ENCODE peak calls at places on chromosome 11, in five cellular contexts. Y is choroid plexus epithelial cell, P is cardiac fibroblast, Q is fibroblast of pulmonary artery, L is uterus. H is an unnamed sample.

GRCh38 chr11:34915136-34916013 is 804 bp downstream of the APIP start:
- DNase-seq in Y (peak; percentile 57), L (no peak), P (peak; percentile 47), Q (peak; percentile 51), H (no peak)

GRCh38 chr11:47178305-47178704 is 1.6 kb upstream of the ARFGAP2 start:
- DNase-seq in Q (no peak), Y (no peak), L (no peak), P (no peak), H (no peak)

GRCh38 chr11:103608566-103608965 is 427.9 kb upstream of the DDI1 start:
- DNase-seq in Q (peak; percentile 47), L (no peak), P (peak; percentile 84), Y (peak; percentile 66), H (no peak)

GRCh38 chr11:73431431-73431830 is 55.2 kb downstream of the RELT start:
- DNase-seq in Y (no peak), L (no peak), P (no peak), Q (no peak), H (no peak)

GRCh38 chr11:71286701-71287643 is 34.6 kb upstream of the SHANK2 start:
- DNase-seq in L (no peak), Y (peak; percentile 61), Q (peak; percentile 62), P (peak; percentile 89), H (no peak)

GRCh38 chr11:91932151-91932821 is 292.3 kb upstream of the FAT3 start:
- DNase-seq in L (peak; percentile 15), P (no peak), Y (no peak), Q (no peak), H (no peak)

GRCh38 chr11:80815752-80816453 is 1375.1 kb upstream of the TENM4 start:
- DNase-seq in P (peak; percentile 29), Y (peak; percentile 5), L (no peak), Q (peak; percentile 4), H (no peak)

GRCh38 chr11:89168396-89168795 is 9.3 kb upstream of the TYR start:
- DNase-seq in Y (no peak), L (no peak), P (no peak), Q (peak; percentile 3), H (no peak)

GRCh38 chr11:79229047-79229446 is 211.8 kb downstream of the TENM4 start:
- DNase-seq in Q (no peak), L (no peak), Y (no peak), P (no peak), H (no peak)

GRCh38 chr11:74462009-74462408 is 5.3 kb downstream of the KCNE3 start:
- DNase-seq in Y (peak; percentile 78), L (peak; percentile 80), Q (peak; percentile 85), P (peak; percentile 46), H (peak; percentile 16)

GRCh38 chr11:78099671-78100070 is 20.0 kb upstream of the NDUFC2 start:
- DNase-seq in Q (no peak), Y (no peak), L (no peak), P (no peak), H (no peak)

GRCh38 chr11:88103337-88104206 is 71.7 kb downstream of the RAB38 start:
- DNase-seq in P (peak; percentile 81), L (no peak), Y (peak; percentile 83), Q (peak; percentile 73), H (no peak)

GRCh38 chr11:112797653-112798293 is 163.4 kb upstream of the NCAM1 start:
- DNase-seq in Y (peak; percentile 64), P (peak; percentile 51), Q (peak; percentile 62), L (no peak), H (no peak)

GRCh38 chr11:75193711-75194110 is 42.8 kb downstream of the SLCO2B1 start:
- DNase-seq in Q (no peak), Y (no peak), L (no peak), P (no peak), H (no peak)

GRCh38 chr11:114354076-114354475 is 46.2 kb downstream of the C11orf71 start:
- DNase-seq in L (no peak), P (peak; percentile 96), Y (peak; percentile 98), Q (peak; percentile 87), H (no peak)

GRCh38 chr11:86167499-86168161 is 76.9 kb upstream of the EED start:
- DNase-seq in L (no peak), P (peak; percentile 67), Q (peak; percentile 73), Y (peak; percentile 54), H (no peak)

GRCh38 chr11:18540207-18541009 is 13.7 kb upstream of the TSG101 start:
- DNase-seq in P (peak; percentile 41), Y (peak; percentile 58), Q (peak; percentile 41), L (no peak), H (no peak)

GRCh38 chr11:17294033-17294432 is 17.5 kb downstream of the NUCB2 start:
- DNase-seq in Q (no peak), L (no peak), Y (no peak), P (no peak), H (no peak)

GRCh38 chr11:104876838-104877500 is 21.3 kb downstream of the CASP12 start:
- DNase-seq in Q (no peak), Y (no peak), L (no peak), P (no peak), H (no peak)

GRCh38 chr11:78336877-78337553 is 80.6 kb downstream of the GAB2 start:
- DNase-seq in P (no peak), Q (no peak), Y (no peak), L (no peak), H (no peak)

GRCh38 chr11:115104851-115105453 is 399.3 kb downstream of the CADM1 start:
- DNase-seq in L (no peak), Q (no peak), P (no peak), Y (no peak), H (no peak)

GRCh38 chr11:810040-810567 is 337 bp downstream of the RPLP2 start:
- DNase-seq in Q (no peak), L (no peak), P (no peak), Y (no peak), H (no peak)

GRCh38 chr11:6099577-6099976 is 7.9 kb upstream of the OR56B4 start:
- DNase-seq in Y (no peak), P (no peak), Q (no peak), L (no peak), H (no peak)

GRCh38 chr11:62108017-62108750 is 15.6 kb upstream of the INCENP start:
- DNase-seq in Q (peak; percentile 85), L (no peak), Y (peak; percentile 86), P (peak; percentile 86), H (no peak)

GRCh38 chr11:11946878-11947277 is 61.5 kb downstream of the DKK3 start:
- DNase-seq in Y (no peak), P (no peak), L (no peak), Q (no peak), H (no peak)

GRCh38 chr11:98194611-98195010 is 826.1 kb upstream of the CNTN5 start:
- DNase-seq in L (no peak), Q (no peak), Y (peak; percentile 16), P (peak; percentile 25), H (no peak)

DNA sequence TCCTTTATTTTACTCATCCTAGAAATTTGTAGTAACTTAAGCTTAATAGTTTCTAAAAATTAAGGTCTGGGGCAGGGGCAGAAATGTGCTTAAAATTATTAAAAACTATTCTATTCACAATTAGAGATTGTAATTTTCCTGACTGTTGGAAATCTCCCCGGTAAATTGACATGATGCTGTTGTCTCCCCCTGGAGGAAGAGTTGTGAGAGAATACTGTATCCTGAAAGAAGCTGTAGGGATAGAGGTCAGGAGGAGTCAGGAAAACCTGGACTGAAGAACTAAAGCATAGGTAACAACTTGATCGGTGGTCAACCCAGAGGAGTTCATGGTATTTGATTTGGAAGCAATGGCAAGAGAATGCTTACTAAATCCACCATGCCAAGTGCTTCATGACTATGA is 16.2 kb upstream of the ESAM start:
- DNase-seq in P (no peak), L (no peak), Q (no peak), Y (no peak), H (no peak)
- TF ChIP-seq CTCF in P (peak; percentile 27), L (no peak), Q (peak; percentile 29), Y (peak; percentile 43), H (no peak)

DNA sequence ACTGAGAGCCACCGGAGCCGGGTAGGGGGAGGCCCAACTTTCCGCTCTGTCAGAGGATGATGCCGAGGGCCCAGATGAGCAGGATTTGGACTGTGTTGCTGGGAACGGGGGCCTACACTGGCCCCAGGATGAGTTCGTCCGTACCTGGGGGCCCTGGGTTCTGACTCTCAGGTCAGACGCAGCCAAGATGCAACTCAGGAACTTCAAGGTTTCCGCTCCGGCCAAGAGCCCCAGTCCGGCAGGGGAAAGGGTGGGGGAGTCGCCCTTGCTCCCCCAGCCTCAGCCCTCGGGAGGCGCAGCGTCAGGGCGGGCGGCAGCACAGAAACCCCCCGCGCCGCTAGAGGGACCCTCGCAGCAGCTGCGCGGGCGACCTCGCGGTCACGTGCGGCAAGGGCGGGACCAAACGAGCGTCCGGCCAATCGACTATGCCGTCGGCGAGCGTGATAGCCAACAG is 241 bp upstream of the ARL2 start:
- DNase-seq in L (peak; percentile 93), P (peak; percentile 88), Q (peak; percentile 89), Y (peak; percentile 90), H (peak; percentile 53)
- TF ChIP-seq CTCF in L (peak; percentile 44), P (no peak), Q (no peak), Y (no peak), H (no peak)

GRCh38 chr11:31823372-31824371 is 12.6 kb upstream of the PAX6 start:
- DNase-seq in L (no peak), Y (no peak), P (no peak), Q (no peak), H (no peak)

GRCh38 chr11:31825453-31826391 is 14.6 kb upstream of the PAX6 start:
- DNase-seq in L (no peak), Y (no peak), Q (no peak), P (no peak), H (no peak)

GRCh38 chr11:31826530-31827438 is 15.7 kb upstream of the PAX6 start:
- DNase-seq in L (no peak), Y (no peak), Q (no peak), P (no peak), H (no peak)

GRCh38 chr11:31822604-31823371 is 11.7 kb upstream of the PAX6 start:
- DNase-seq in L (no peak), Q (no peak), P (no peak), Y (no peak), H (no peak)

DNA sequence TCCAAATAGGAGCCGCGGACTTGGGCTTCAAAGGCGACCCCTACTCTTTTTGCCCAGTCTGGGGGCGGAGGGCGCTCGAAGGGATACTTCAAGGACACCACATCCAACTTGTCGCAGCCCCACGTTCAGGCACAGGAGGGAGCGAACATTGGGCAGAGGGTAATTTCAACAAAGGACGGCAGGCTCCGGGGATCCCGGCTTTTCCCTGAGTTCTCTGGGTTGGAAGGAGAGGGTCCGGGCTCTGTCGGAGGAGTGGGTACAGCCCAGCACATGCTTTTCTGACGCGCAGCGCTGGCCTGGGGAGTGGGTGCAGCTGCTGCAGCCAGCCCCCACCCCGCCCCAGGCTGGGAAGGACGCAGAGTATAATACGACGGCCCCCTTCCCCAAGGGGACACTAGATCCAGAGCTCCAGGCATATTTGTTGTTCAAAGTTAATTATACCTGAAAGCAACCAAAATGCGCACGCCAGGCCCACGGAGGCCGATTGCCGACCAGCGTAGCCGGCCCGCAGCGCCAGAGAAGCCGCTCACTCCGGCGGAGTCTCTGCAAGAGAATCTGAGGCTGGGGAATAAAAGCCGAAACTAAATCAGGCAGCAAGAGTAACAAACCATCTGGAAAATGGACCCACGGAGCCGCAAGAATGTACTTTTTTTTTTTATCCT is 13.8 kb upstream of the PAX6 start:
- DNase-seq in Q (no peak), P (no peak), Y (no peak), L (no peak), H (no peak)
- TF ChIP-seq CTCF in Q (no peak), P (no peak), Y (no peak), L (no peak), H (no peak)

GRCh38 chr11:10451399-10452116 is 3.5 kb upstream of the AMPD3 start:
- DNase-seq in Q (no peak), P (no peak), L (no peak), Y (no peak), H (no peak)
- TF ChIP-seq CTCF in Q (no peak), P (no peak), L (no peak), Y (no peak), H (peak; percentile 5)

GRCh38 chr11:37449146-37449545 is 851.1 kb upstream of the RAG2 start:
- DNase-seq in Q (peak; percentile 82), L (no peak), P (peak; percentile 77), Y (peak; percentile 84), H (no peak)
- TF ChIP-seq CTCF in Q (peak; percentile 71), L (no peak), P (peak; percentile 46), Y (peak; percentile 74), H (no peak)